ENCODE peak calls at places on chromosomes 12 and 14, in ten cellular contexts. One of them, this sample, is unnamed.
A peak's percentile ranks its signal among the peaks of the same experiment; 100 is the strongest.

GRCh38 chr12:14435627-14436026 is 70.1 kb downstream of the ATF7IP start:
- DNase-seq in activated B cell treated with CpG ODN at 0.5 μM for 24 hours: no peak
- DNase-seq in brain microvascular endothelial cell: no peak
- DNase-seq in progenitor cell of endocrine pancreas: no peak
- DNase-seq in endothelial cell of umbilical vein: no peak
- DNase-seq in nephron progenitor cell: no peak
- DNase-seq in AG10803: no peak
- DNase-seq in colonic mucosa: no peak
- DNase-seq in foreskin keratinocyte: no peak
- DNase-seq in PC-3: no peak
- DNase-seq in this sample: no peak

GRCh38 chr12:25241171-25242020 is 9.3 kb downstream of the KRAS start:
- DNase-seq in foreskin keratinocyte: no peak
- DNase-seq in AG10803: peak; percentile 70
- DNase-seq in progenitor cell of endocrine pancreas: no peak
- DNase-seq in colonic mucosa: no peak
- DNase-seq in PC-3: peak; percentile 39
- DNase-seq in endothelial cell of umbilical vein: peak; percentile 55
- DNase-seq in activated B cell treated with CpG ODN at 0.5 μM for 24 hours: no peak
- DNase-seq in nephron progenitor cell: no peak
- DNase-seq in brain microvascular endothelial cell: peak; percentile 31
- DNase-seq in this sample: peak; percentile 30

GRCh38 chr14:88384653-88385205 is 728 bp upstream of the SPATA7 start:
- DNase-seq in colonic mucosa: peak; percentile 35
- DNase-seq in activated B cell treated with CpG ODN at 0.5 μM for 24 hours: no peak
- DNase-seq in foreskin keratinocyte: no peak
- DNase-seq in endothelial cell of umbilical vein: no peak
- DNase-seq in brain microvascular endothelial cell: no peak
- DNase-seq in nephron progenitor cell: no peak
- DNase-seq in AG10803: peak; percentile 16
- DNase-seq in progenitor cell of endocrine pancreas: no peak
- DNase-seq in PC-3: peak; percentile 4
- DNase-seq in this sample: no peak

GRCh38 chr14:100872641-100873071 is 30.9 kb downstream of the RTL1 start:
- DNase-seq in PC-3: no peak
- DNase-seq in colonic mucosa: no peak
- DNase-seq in activated B cell treated with CpG ODN at 0.5 μM for 24 hours: no peak
- DNase-seq in endothelial cell of umbilical vein: no peak
- DNase-seq in progenitor cell of endocrine pancreas: no peak
- DNase-seq in brain microvascular endothelial cell: peak; percentile 6
- DNase-seq in foreskin keratinocyte: no peak
- DNase-seq in AG10803: no peak
- DNase-seq in nephron progenitor cell: no peak
- DNase-seq in this sample: peak; percentile 16

GRCh38 chr12:56163533-56164344 is 5.6 kb downstream of the MYL6 start:
- DNase-seq in brain microvascular endothelial cell: no peak
- DNase-seq in endothelial cell of umbilical vein: no peak
- DNase-seq in foreskin keratinocyte: no peak
- DNase-seq in colonic mucosa: no peak
- DNase-seq in nephron progenitor cell: no peak
- DNase-seq in progenitor cell of endocrine pancreas: no peak
- DNase-seq in AG10803: no peak
- DNase-seq in activated B cell treated with CpG ODN at 0.5 μM for 24 hours: no peak
- DNase-seq in PC-3: no peak
- DNase-seq in this sample: no peak

GRCh38 chr14:50871223-50871622 is 630 bp upstream of the ABHD12B start:
- DNase-seq in colonic mucosa: peak; percentile 55
- DNase-seq in foreskin keratinocyte: no peak
- DNase-seq in progenitor cell of endocrine pancreas: no peak
- DNase-seq in PC-3: no peak
- DNase-seq in nephron progenitor cell: no peak
- DNase-seq in activated B cell treated with CpG ODN at 0.5 μM for 24 hours: no peak
- DNase-seq in AG10803: no peak
- DNase-seq in endothelial cell of umbilical vein: no peak
- DNase-seq in brain microvascular endothelial cell: no peak
- DNase-seq in this sample: no peak

GRCh38 chr12:94266796-94267529 is 118.6 kb downstream of the PLXNC1 start:
- DNase-seq in AG10803: peak; percentile 95
- DNase-seq in endothelial cell of umbilical vein: no peak
- DNase-seq in progenitor cell of endocrine pancreas: no peak
- DNase-seq in nephron progenitor cell: no peak
- DNase-seq in foreskin keratinocyte: no peak
- DNase-seq in brain microvascular endothelial cell: no peak
- DNase-seq in PC-3: no peak
- DNase-seq in colonic mucosa: no peak
- DNase-seq in activated B cell treated with CpG ODN at 0.5 μM for 24 hours: no peak
- DNase-seq in this sample: peak; percentile 25

GRCh38 chr14:41899416-41899815 is 292.7 kb downstream of the LRFN5 start:
- DNase-seq in brain microvascular endothelial cell: no peak
- DNase-seq in activated B cell treated with CpG ODN at 0.5 μM for 24 hours: no peak
- DNase-seq in nephron progenitor cell: no peak
- DNase-seq in endothelial cell of umbilical vein: no peak
- DNase-seq in PC-3: peak; percentile 9
- DNase-seq in colonic mucosa: no peak
- DNase-seq in AG10803: peak; percentile 0
- DNase-seq in progenitor cell of endocrine pancreas: no peak
- DNase-seq in foreskin keratinocyte: no peak
- DNase-seq in this sample: peak; percentile 23

GRCh38 chr12:29519585-29520182 is 22.2 kb upstream of the OVCH1 start:
- DNase-seq in activated B cell treated with CpG ODN at 0.5 μM for 24 hours: no peak
- DNase-seq in PC-3: peak; percentile 86
- DNase-seq in colonic mucosa: peak; percentile 22
- DNase-seq in foreskin keratinocyte: peak; percentile 17
- DNase-seq in nephron progenitor cell: peak; percentile 28
- DNase-seq in progenitor cell of endocrine pancreas: no peak
- DNase-seq in brain microvascular endothelial cell: peak; percentile 47
- DNase-seq in endothelial cell of umbilical vein: peak; percentile 75
- DNase-seq in AG10803: peak; percentile 49
- DNase-seq in this sample: peak; percentile 17

GRCh38 chr14:104133496-104133895 is 4.9 kb upstream of the KIF26A start:
- DNase-seq in activated B cell treated with CpG ODN at 0.5 μM for 24 hours: no peak
- DNase-seq in progenitor cell of endocrine pancreas: no peak
- DNase-seq in nephron progenitor cell: no peak
- DNase-seq in foreskin keratinocyte: no peak
- DNase-seq in PC-3: no peak
- DNase-seq in colonic mucosa: no peak
- DNase-seq in AG10803: no peak
- DNase-seq in brain microvascular endothelial cell: no peak
- DNase-seq in endothelial cell of umbilical vein: no peak
- DNase-seq in this sample: no peak

GRCh38 chr14:104134061-104134965 is 4.1 kb upstream of the KIF26A start:
- DNase-seq in activated B cell treated with CpG ODN at 0.5 μM for 24 hours: no peak
- DNase-seq in nephron progenitor cell: peak; percentile 14
- DNase-seq in colonic mucosa: no peak
- DNase-seq in endothelial cell of umbilical vein: no peak
- DNase-seq in foreskin keratinocyte: no peak
- DNase-seq in brain microvascular endothelial cell: no peak
- DNase-seq in AG10803: no peak
- DNase-seq in PC-3: no peak
- DNase-seq in progenitor cell of endocrine pancreas: no peak
- DNase-seq in this sample: no peak

GRCh38 chr14:104136472-104137296 is 1.7 kb upstream of the KIF26A start:
- DNase-seq in nephron progenitor cell: peak; percentile 24
- DNase-seq in colonic mucosa: no peak
- DNase-seq in activated B cell treated with CpG ODN at 0.5 μM for 24 hours: no peak
- DNase-seq in AG10803: no peak
- DNase-seq in PC-3: no peak
- DNase-seq in endothelial cell of umbilical vein: no peak
- DNase-seq in progenitor cell of endocrine pancreas: no peak
- DNase-seq in foreskin keratinocyte: no peak
- DNase-seq in brain microvascular endothelial cell: no peak
- DNase-seq in this sample: no peak

GRCh38 chr14:104135904-104136471 is 2.4 kb upstream of the KIF26A start:
- DNase-seq in brain microvascular endothelial cell: no peak
- DNase-seq in progenitor cell of endocrine pancreas: no peak
- DNase-seq in endothelial cell of umbilical vein: no peak
- DNase-seq in colonic mucosa: no peak
- DNase-seq in foreskin keratinocyte: no peak
- DNase-seq in activated B cell treated with CpG ODN at 0.5 μM for 24 hours: no peak
- DNase-seq in PC-3: no peak
- DNase-seq in AG10803: no peak
- DNase-seq in nephron progenitor cell: peak; percentile 67
- DNase-seq in this sample: no peak

GRCh38 chr14:104135121-104135903 is 3.1 kb upstream of the KIF26A start:
- DNase-seq in activated B cell treated with CpG ODN at 0.5 μM for 24 hours: no peak
- DNase-seq in colonic mucosa: no peak
- DNase-seq in nephron progenitor cell: peak; percentile 69
- DNase-seq in AG10803: no peak
- DNase-seq in PC-3: peak; percentile 29
- DNase-seq in endothelial cell of umbilical vein: peak; percentile 29
- DNase-seq in foreskin keratinocyte: no peak
- DNase-seq in brain microvascular endothelial cell: no peak
- DNase-seq in progenitor cell of endocrine pancreas: no peak
- DNase-seq in this sample: no peak
- TF ChIP-seq CTCF in activated B cell treated with CpG ODN at 0.5 μM for 24 hours: no peak
- TF ChIP-seq CTCF in colonic mucosa: no peak
- TF ChIP-seq CTCF in nephron progenitor cell: peak; percentile 38
- TF ChIP-seq CTCF in AG10803: no peak
- TF ChIP-seq CTCF in PC-3: peak; percentile 38
- TF ChIP-seq CTCF in endothelial cell of umbilical vein: peak; percentile 60
- TF ChIP-seq CTCF in foreskin keratinocyte: peak; percentile 39
- TF ChIP-seq CTCF in brain microvascular endothelial cell: peak; percentile 44
- TF ChIP-seq CTCF in progenitor cell of endocrine pancreas: peak; percentile 51
- TF ChIP-seq CTCF in this sample: no peak

DNA sequence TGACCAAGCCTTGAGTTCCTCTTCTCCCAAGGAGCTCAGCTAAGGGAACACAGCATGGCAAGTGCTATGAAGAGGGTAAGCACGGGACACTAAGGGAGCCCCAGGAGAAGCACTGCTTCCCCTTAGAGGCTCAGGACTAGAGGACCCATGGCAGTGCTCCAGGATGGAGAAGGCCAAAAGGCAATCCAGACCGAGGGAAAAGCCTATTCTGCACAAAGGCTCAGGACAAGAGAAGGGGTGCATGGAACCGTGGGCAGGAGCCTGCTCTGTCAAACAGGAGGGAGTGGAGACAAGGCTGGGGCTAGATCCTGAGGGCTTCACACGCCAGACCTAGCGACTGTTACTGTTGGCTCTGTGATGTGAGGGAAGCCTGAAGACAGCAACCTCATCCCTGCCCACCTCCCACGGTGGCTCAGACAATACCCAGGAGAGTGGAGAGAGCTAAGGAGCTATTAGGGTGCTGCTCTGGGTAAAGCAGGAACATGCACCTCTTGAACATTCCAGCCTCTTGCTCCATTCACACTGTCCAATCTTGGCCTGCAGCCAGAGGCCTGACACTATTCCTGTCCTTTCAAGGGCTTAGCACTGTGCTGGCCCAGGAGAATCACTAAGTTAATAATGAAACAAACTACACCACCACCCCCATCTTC is 24.2 kb downstream of the OTUB2 start:
- DNase-seq in nephron progenitor cell: no peak
- DNase-seq in colonic mucosa: no peak
- DNase-seq in brain microvascular endothelial cell: no peak
- DNase-seq in activated B cell treated with CpG ODN at 0.5 μM for 24 hours: no peak
- DNase-seq in AG10803: no peak
- DNase-seq in PC-3: no peak
- DNase-seq in foreskin keratinocyte: no peak
- DNase-seq in endothelial cell of umbilical vein: no peak
- DNase-seq in progenitor cell of endocrine pancreas: no peak
- DNase-seq in this sample: no peak
- TF ChIP-seq CTCF in nephron progenitor cell: no peak
- TF ChIP-seq CTCF in colonic mucosa: no peak
- TF ChIP-seq CTCF in brain microvascular endothelial cell: no peak
- TF ChIP-seq CTCF in activated B cell treated with CpG ODN at 0.5 μM for 24 hours: no peak
- TF ChIP-seq CTCF in AG10803: no peak
- TF ChIP-seq CTCF in PC-3: no peak
- TF ChIP-seq CTCF in foreskin keratinocyte: no peak
- TF ChIP-seq CTCF in endothelial cell of umbilical vein: no peak
- TF ChIP-seq CTCF in progenitor cell of endocrine pancreas: no peak
- TF ChIP-seq CTCF in this sample: no peak

GRCh38 chr12:79690606-79691298 is at the start of gene PAWR:
- DNase-seq in nephron progenitor cell: peak; percentile 85
- DNase-seq in PC-3: peak; percentile 92
- DNase-seq in activated B cell treated with CpG ODN at 0.5 μM for 24 hours: peak; percentile 48
- DNase-seq in endothelial cell of umbilical vein: peak; percentile 80
- DNase-seq in AG10803: peak; percentile 63
- DNase-seq in brain microvascular endothelial cell: peak; percentile 45
- DNase-seq in progenitor cell of endocrine pancreas: peak; percentile 85
- DNase-seq in foreskin keratinocyte: peak; percentile 88
- DNase-seq in colonic mucosa: peak; percentile 88
- DNase-seq in this sample: peak; percentile 49
- TF ChIP-seq CTCF in nephron progenitor cell: no peak
- TF ChIP-seq CTCF in PC-3: no peak
- TF ChIP-seq CTCF in activated B cell treated with CpG ODN at 0.5 μM for 24 hours: no peak
- TF ChIP-seq CTCF in endothelial cell of umbilical vein: peak; percentile 37
- TF ChIP-seq CTCF in AG10803: peak; percentile 5
- TF ChIP-seq CTCF in brain microvascular endothelial cell: peak; percentile 26
- TF ChIP-seq CTCF in progenitor cell of endocrine pancreas: peak; percentile 35
- TF ChIP-seq CTCF in foreskin keratinocyte: peak; percentile 47
- TF ChIP-seq CTCF in colonic mucosa: no peak
- TF ChIP-seq CTCF in this sample: no peak

GRCh38 chr12:8465597-8465996 is 9.8 kb downstream of the CLEC6A start:
- DNase-seq in activated B cell treated with CpG ODN at 0.5 μM for 24 hours: no peak
- DNase-seq in AG10803: no peak
- DNase-seq in colonic mucosa: no peak
- DNase-seq in brain microvascular endothelial cell: no peak
- DNase-seq in progenitor cell of endocrine pancreas: no peak
- DNase-seq in PC-3: no peak
- DNase-seq in nephron progenitor cell: no peak
- DNase-seq in endothelial cell of umbilical vein: no peak
- DNase-seq in foreskin keratinocyte: no peak
- DNase-seq in this sample: no peak

GRCh38 chr12:8461426-8461825 is 5.7 kb downstream of the CLEC6A start:
- DNase-seq in nephron progenitor cell: no peak
- DNase-seq in PC-3: no peak
- DNase-seq in AG10803: no peak
- DNase-seq in colonic mucosa: no peak
- DNase-seq in endothelial cell of umbilical vein: no peak
- DNase-seq in brain microvascular endothelial cell: no peak
- DNase-seq in foreskin keratinocyte: no peak
- DNase-seq in activated B cell treated with CpG ODN at 0.5 μM for 24 hours: no peak
- DNase-seq in progenitor cell of endocrine pancreas: no peak
- DNase-seq in this sample: no peak

GRCh38 chr12:8471093-8471492 is 15.3 kb downstream of the CLEC6A start:
- DNase-seq in brain microvascular endothelial cell: no peak
- DNase-seq in AG10803: no peak
- DNase-seq in endothelial cell of umbilical vein: no peak
- DNase-seq in progenitor cell of endocrine pancreas: no peak
- DNase-seq in activated B cell treated with CpG ODN at 0.5 μM for 24 hours: no peak
- DNase-seq in PC-3: no peak
- DNase-seq in colonic mucosa: no peak
- DNase-seq in nephron progenitor cell: no peak
- DNase-seq in foreskin keratinocyte: no peak
- DNase-seq in this sample: no peak

DNA sequence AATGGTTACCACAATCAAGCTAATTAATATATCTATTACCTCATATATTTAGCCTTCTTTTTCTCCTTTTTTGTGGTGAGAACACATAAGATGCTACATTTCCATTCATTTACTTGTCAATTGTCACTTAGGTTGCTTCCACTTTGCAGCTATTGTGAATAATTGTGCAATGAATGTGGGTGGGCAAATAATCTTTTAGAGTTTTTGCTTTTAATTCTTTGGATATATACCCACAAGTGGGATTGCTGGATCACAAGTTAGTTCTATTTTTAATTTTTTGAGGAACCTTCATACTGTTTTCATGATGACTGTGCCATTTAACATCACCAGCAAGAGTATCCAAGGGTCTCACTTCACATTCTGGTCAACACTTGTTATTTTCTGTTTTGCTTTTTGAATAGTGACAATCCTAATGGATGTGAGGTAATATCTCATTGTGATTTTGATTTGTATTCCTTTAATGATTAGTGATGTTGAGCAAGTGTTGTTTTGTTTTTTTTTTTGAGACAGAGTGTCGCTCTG is 10.5 kb downstream of the CLEC6A start:
- DNase-seq in colonic mucosa: no peak
- DNase-seq in AG10803: no peak
- DNase-seq in endothelial cell of umbilical vein: no peak
- DNase-seq in brain microvascular endothelial cell: no peak
- DNase-seq in nephron progenitor cell: no peak
- DNase-seq in progenitor cell of endocrine pancreas: no peak
- DNase-seq in PC-3: no peak
- DNase-seq in foreskin keratinocyte: no peak
- DNase-seq in activated B cell treated with CpG ODN at 0.5 μM for 24 hours: no peak
- DNase-seq in this sample: no peak
- TF ChIP-seq CTCF in colonic mucosa: no peak
- TF ChIP-seq CTCF in AG10803: no peak
- TF ChIP-seq CTCF in endothelial cell of umbilical vein: no peak
- TF ChIP-seq CTCF in brain microvascular endothelial cell: no peak
- TF ChIP-seq CTCF in nephron progenitor cell: no peak
- TF ChIP-seq CTCF in progenitor cell of endocrine pancreas: no peak
- TF ChIP-seq CTCF in PC-3: no peak
- TF ChIP-seq CTCF in foreskin keratinocyte: no peak
- TF ChIP-seq CTCF in activated B cell treated with CpG ODN at 0.5 μM for 24 hours: no peak
- TF ChIP-seq CTCF in this sample: no peak

This sample was measured in astrocyte.